ENCODE peak calls at places on chromosomes 4 and X, in five cellular contexts. One of them, this sample, is unnamed.

GRCh38 chr4:137794779-137795178 is 262.5 kb upstream of the PCDH18 start:
- DNase-seq in NCI-H748 treated with DMSO at 0.1 percent for 48 hours: no peak
- DNase-seq in activated CD4-positive, alpha-beta T cell treated with anti-CD3 and anti-CD28 coated beads, Interleukin-2, amount 50 U/mL, for 24 hours: no peak
- DNase-seq in activated B cell treated with CpG ODN at 0.5 μM for 24 hours: no peak
- DNase-seq in anterior cingulate cortex: no peak
- DNase-seq in this sample: no peak

GRCh38 chr4:37422638-37423037 is 178.1 kb downstream of the NWD2 start:
- DNase-seq in NCI-H748 treated with DMSO at 0.1 percent for 48 hours: no peak
- DNase-seq in activated CD4-positive, alpha-beta T cell treated with anti-CD3 and anti-CD28 coated beads, Interleukin-2, amount 50 U/mL, for 24 hours: no peak
- DNase-seq in activated B cell treated with CpG ODN at 0.5 μM for 24 hours: no peak
- DNase-seq in anterior cingulate cortex: no peak
- DNase-seq in this sample: no peak

GRCh38 chr4:2425386-2426068 is 6.8 kb downstream of the CFAP99 start:
- DNase-seq in NCI-H748 treated with DMSO at 0.1 percent for 48 hours: no peak
- DNase-seq in activated CD4-positive, alpha-beta T cell treated with anti-CD3 and anti-CD28 coated beads, Interleukin-2, amount 50 U/mL, for 24 hours: no peak
- DNase-seq in activated B cell treated with CpG ODN at 0.5 μM for 24 hours: no peak
- DNase-seq in anterior cingulate cortex: no peak
- DNase-seq in this sample: no peak

GRCh38 chrX:20112022-20112421 is 4.7 kb downstream of the MAP7D2 start:
- DNase-seq in NCI-H748 treated with DMSO at 0.1 percent for 48 hours: no peak
- DNase-seq in activated CD4-positive, alpha-beta T cell treated with anti-CD3 and anti-CD28 coated beads, Interleukin-2, amount 50 U/mL, for 24 hours: no peak
- DNase-seq in activated B cell treated with CpG ODN at 0.5 μM for 24 hours: no peak
- DNase-seq in anterior cingulate cortex: no peak
- DNase-seq in this sample: no peak

GRCh38 chr4:25914670-25915358 is 794 bp downstream of the SMIM20 start:
- DNase-seq in NCI-H748 treated with DMSO at 0.1 percent for 48 hours: no peak
- DNase-seq in activated CD4-positive, alpha-beta T cell treated with anti-CD3 and anti-CD28 coated beads, Interleukin-2, amount 50 U/mL, for 24 hours: no peak
- DNase-seq in activated B cell treated with CpG ODN at 0.5 μM for 24 hours: no peak
- DNase-seq in anterior cingulate cortex: no peak
- DNase-seq in this sample: no peak

GRCh38 chr4:68864438-68865177 is 48.8 kb downstream of the UGT2B10 start:
- DNase-seq in NCI-H748 treated with DMSO at 0.1 percent for 48 hours: no peak
- DNase-seq in activated CD4-positive, alpha-beta T cell treated with anti-CD3 and anti-CD28 coated beads, Interleukin-2, amount 50 U/mL, for 24 hours: no peak
- DNase-seq in activated B cell treated with CpG ODN at 0.5 μM for 24 hours: no peak
- DNase-seq in anterior cingulate cortex: no peak
- DNase-seq in this sample: no peak

GRCh38 chr4:86043755-86044592 is 315.9 kb downstream of the MAPK10 start:
- DNase-seq in NCI-H748 treated with DMSO at 0.1 percent for 48 hours: peak; percentile 7
- DNase-seq in activated CD4-positive, alpha-beta T cell treated with anti-CD3 and anti-CD28 coated beads, Interleukin-2, amount 50 U/mL, for 24 hours: no peak
- DNase-seq in activated B cell treated with CpG ODN at 0.5 μM for 24 hours: no peak
- DNase-seq in anterior cingulate cortex: no peak
- DNase-seq in this sample: peak; percentile 60

GRCh38 chrX:40108959-40109287 is 11.2 kb upstream of the BCOR start:
- DNase-seq in NCI-H748 treated with DMSO at 0.1 percent for 48 hours: no peak
- DNase-seq in activated CD4-positive, alpha-beta T cell treated with anti-CD3 and anti-CD28 coated beads, Interleukin-2, amount 50 U/mL, for 24 hours: no peak
- DNase-seq in activated B cell treated with CpG ODN at 0.5 μM for 24 hours: peak; percentile 44
- DNase-seq in anterior cingulate cortex: peak; percentile 34
- DNase-seq in this sample: no peak

GRCh38 chrX:333611-334311 is 15.2 kb upstream of the GTPBP6 start:
- DNase-seq in NCI-H748 treated with DMSO at 0.1 percent for 48 hours: no peak
- DNase-seq in activated CD4-positive, alpha-beta T cell treated with anti-CD3 and anti-CD28 coated beads, Interleukin-2, amount 50 U/mL, for 24 hours: no peak
- DNase-seq in activated B cell treated with CpG ODN at 0.5 μM for 24 hours: no peak
- DNase-seq in anterior cingulate cortex: no peak
- DNase-seq in this sample: no peak

GRCh38 chr4:139609647-139610046 is 53.6 kb upstream of the SETD7 start:
- DNase-seq in NCI-H748 treated with DMSO at 0.1 percent for 48 hours: no peak
- DNase-seq in activated CD4-positive, alpha-beta T cell treated with anti-CD3 and anti-CD28 coated beads, Interleukin-2, amount 50 U/mL, for 24 hours: no peak
- DNase-seq in activated B cell treated with CpG ODN at 0.5 μM for 24 hours: no peak
- DNase-seq in anterior cingulate cortex: no peak
- DNase-seq in this sample: no peak

GRCh38 chr4:35252866-35253265 is 991.4 kb downstream of the ARAP2 start:
- DNase-seq in NCI-H748 treated with DMSO at 0.1 percent for 48 hours: no peak
- DNase-seq in activated CD4-positive, alpha-beta T cell treated with anti-CD3 and anti-CD28 coated beads, Interleukin-2, amount 50 U/mL, for 24 hours: no peak
- DNase-seq in activated B cell treated with CpG ODN at 0.5 μM for 24 hours: no peak
- DNase-seq in anterior cingulate cortex: no peak
- DNase-seq in this sample: no peak

GRCh38 chr4:61319156-61319555 is 119.0 kb downstream of the ADGRL3 start:
- DNase-seq in NCI-H748 treated with DMSO at 0.1 percent for 48 hours: no peak
- DNase-seq in activated CD4-positive, alpha-beta T cell treated with anti-CD3 and anti-CD28 coated beads, Interleukin-2, amount 50 U/mL, for 24 hours: no peak
- DNase-seq in activated B cell treated with CpG ODN at 0.5 μM for 24 hours: no peak
- DNase-seq in anterior cingulate cortex: no peak
- DNase-seq in this sample: no peak

GRCh38 chrX:81414630-81415029 is 212.7 kb downstream of the SH3BGRL start:
- DNase-seq in NCI-H748 treated with DMSO at 0.1 percent for 48 hours: no peak
- DNase-seq in activated CD4-positive, alpha-beta T cell treated with anti-CD3 and anti-CD28 coated beads, Interleukin-2, amount 50 U/mL, for 24 hours: no peak
- DNase-seq in activated B cell treated with CpG ODN at 0.5 μM for 24 hours: no peak
- DNase-seq in anterior cingulate cortex: no peak
- DNase-seq in this sample: no peak

GRCh38 chr4:143375326-143376073 is 38.8 kb downstream of the GAB1 start:
- DNase-seq in NCI-H748 treated with DMSO at 0.1 percent for 48 hours: no peak
- DNase-seq in activated CD4-positive, alpha-beta T cell treated with anti-CD3 and anti-CD28 coated beads, Interleukin-2, amount 50 U/mL, for 24 hours: no peak
- DNase-seq in activated B cell treated with CpG ODN at 0.5 μM for 24 hours: no peak
- DNase-seq in anterior cingulate cortex: peak; percentile 61
- DNase-seq in this sample: no peak

GRCh38 chr4:13918110-13918509 is 290.6 kb upstream of the BOD1L1 start:
- DNase-seq in NCI-H748 treated with DMSO at 0.1 percent for 48 hours: no peak
- DNase-seq in activated CD4-positive, alpha-beta T cell treated with anti-CD3 and anti-CD28 coated beads, Interleukin-2, amount 50 U/mL, for 24 hours: no peak
- DNase-seq in activated B cell treated with CpG ODN at 0.5 μM for 24 hours: no peak
- DNase-seq in anterior cingulate cortex: no peak
- DNase-seq in this sample: no peak

GRCh38 chrX:103052625-103053024 is 11.3 kb downstream of the BEX1 start:
- DNase-seq in NCI-H748 treated with DMSO at 0.1 percent for 48 hours: no peak
- DNase-seq in activated CD4-positive, alpha-beta T cell treated with anti-CD3 and anti-CD28 coated beads, Interleukin-2, amount 50 U/mL, for 24 hours: no peak
- DNase-seq in activated B cell treated with CpG ODN at 0.5 μM for 24 hours: no peak
- DNase-seq in anterior cingulate cortex: no peak
- DNase-seq in this sample: no peak

GRCh38 chr4:79107014-79107413 is 167.8 kb upstream of the PAQR3 start:
- DNase-seq in NCI-H748 treated with DMSO at 0.1 percent for 48 hours: no peak
- DNase-seq in activated CD4-positive, alpha-beta T cell treated with anti-CD3 and anti-CD28 coated beads, Interleukin-2, amount 50 U/mL, for 24 hours: no peak
- DNase-seq in activated B cell treated with CpG ODN at 0.5 μM for 24 hours: no peak
- DNase-seq in anterior cingulate cortex: no peak
- DNase-seq in this sample: no peak

GRCh38 chr4:49032440-49033161 is 46.5 kb downstream of the CWH43 start:
- DNase-seq in NCI-H748 treated with DMSO at 0.1 percent for 48 hours: peak; percentile 4
- DNase-seq in activated CD4-positive, alpha-beta T cell treated with anti-CD3 and anti-CD28 coated beads, Interleukin-2, amount 50 U/mL, for 24 hours: no peak
- DNase-seq in activated B cell treated with CpG ODN at 0.5 μM for 24 hours: no peak
- DNase-seq in anterior cingulate cortex: peak; percentile 11
- DNase-seq in this sample: peak; percentile 22

GRCh38 chrX:17859609-17860178 is 1.4 kb downstream of the RAI2 start:
- DNase-seq in NCI-H748 treated with DMSO at 0.1 percent for 48 hours: peak; percentile 37
- DNase-seq in activated CD4-positive, alpha-beta T cell treated with anti-CD3 and anti-CD28 coated beads, Interleukin-2, amount 50 U/mL, for 24 hours: no peak
- DNase-seq in activated B cell treated with CpG ODN at 0.5 μM for 24 hours: no peak
- DNase-seq in anterior cingulate cortex: no peak
- DNase-seq in this sample: peak; percentile 52

GRCh38 chr4:185346975-185347601 is 48.6 kb downstream of the LRP2BP start:
- DNase-seq in NCI-H748 treated with DMSO at 0.1 percent for 48 hours: no peak
- DNase-seq in activated CD4-positive, alpha-beta T cell treated with anti-CD3 and anti-CD28 coated beads, Interleukin-2, amount 50 U/mL, for 24 hours: no peak
- DNase-seq in activated B cell treated with CpG ODN at 0.5 μM for 24 hours: no peak
- DNase-seq in anterior cingulate cortex: no peak
- DNase-seq in this sample: no peak

GRCh38 chr4:190020790-190021717 is 6.0 kb downstream of the FRG2 start:
- DNase-seq in NCI-H748 treated with DMSO at 0.1 percent for 48 hours: no peak
- DNase-seq in activated CD4-positive, alpha-beta T cell treated with anti-CD3 and anti-CD28 coated beads, Interleukin-2, amount 50 U/mL, for 24 hours: no peak
- DNase-seq in activated B cell treated with CpG ODN at 0.5 μM for 24 hours: peak; percentile 15
- DNase-seq in anterior cingulate cortex: no peak
- DNase-seq in this sample: no peak

GRCh38 chrX:72236841-72237240 is 2.0 kb downstream of the ERCC6L start:
- DNase-seq in NCI-H748 treated with DMSO at 0.1 percent for 48 hours: no peak
- DNase-seq in activated CD4-positive, alpha-beta T cell treated with anti-CD3 and anti-CD28 coated beads, Interleukin-2, amount 50 U/mL, for 24 hours: no peak
- DNase-seq in activated B cell treated with CpG ODN at 0.5 μM for 24 hours: no peak
- DNase-seq in anterior cingulate cortex: no peak
- DNase-seq in this sample: no peak

GRCh38 chrX:67543818-67544217 is at the start of gene AR:
- DNase-seq in NCI-H748 treated with DMSO at 0.1 percent for 48 hours: no peak
- DNase-seq in activated CD4-positive, alpha-beta T cell treated with anti-CD3 and anti-CD28 coated beads, Interleukin-2, amount 50 U/mL, for 24 hours: no peak
- DNase-seq in activated B cell treated with CpG ODN at 0.5 μM for 24 hours: no peak
- DNase-seq in anterior cingulate cortex: peak; percentile 1
- DNase-seq in this sample: no peak

GRCh38 chr4:7190668-7191545 is 1.4 kb upstream of the SORCS2 start:
- DNase-seq in NCI-H748 treated with DMSO at 0.1 percent for 48 hours: no peak
- DNase-seq in activated CD4-positive, alpha-beta T cell treated with anti-CD3 and anti-CD28 coated beads, Interleukin-2, amount 50 U/mL, for 24 hours: no peak
- DNase-seq in activated B cell treated with CpG ODN at 0.5 μM for 24 hours: no peak
- DNase-seq in anterior cingulate cortex: no peak
- DNase-seq in this sample: no peak

GRCh38 chr4:86959588-86960500 is 25.0 kb downstream of the AFF1 start:
- DNase-seq in NCI-H748 treated with DMSO at 0.1 percent for 48 hours: no peak
- DNase-seq in activated CD4-positive, alpha-beta T cell treated with anti-CD3 and anti-CD28 coated beads, Interleukin-2, amount 50 U/mL, for 24 hours: no peak
- DNase-seq in activated B cell treated with CpG ODN at 0.5 μM for 24 hours: no peak
- DNase-seq in anterior cingulate cortex: no peak
- DNase-seq in this sample: no peak

GRCh38 chrX:125420809-125421208 is 101.1 kb downstream of the TEX13C start:
- DNase-seq in NCI-H748 treated with DMSO at 0.1 percent for 48 hours: no peak
- DNase-seq in activated CD4-positive, alpha-beta T cell treated with anti-CD3 and anti-CD28 coated beads, Interleukin-2, amount 50 U/mL, for 24 hours: no peak
- DNase-seq in activated B cell treated with CpG ODN at 0.5 μM for 24 hours: no peak
- DNase-seq in anterior cingulate cortex: no peak
- DNase-seq in this sample: no peak

GRCh38 chrX:153953342-153953830 is 8.9 kb upstream of the RENBP start:
- DNase-seq in NCI-H748 treated with DMSO at 0.1 percent for 48 hours: no peak
- DNase-seq in activated CD4-positive, alpha-beta T cell treated with anti-CD3 and anti-CD28 coated beads, Interleukin-2, amount 50 U/mL, for 24 hours: peak; percentile 66
- DNase-seq in activated B cell treated with CpG ODN at 0.5 μM for 24 hours: peak; percentile 68
- DNase-seq in anterior cingulate cortex: peak; percentile 11
- DNase-seq in this sample: peak; percentile 53

GRCh38 chr4:38724507-38724808 is 58.3 kb downstream of the TLR10 start:
- DNase-seq in NCI-H748 treated with DMSO at 0.1 percent for 48 hours: no peak
- DNase-seq in activated CD4-positive, alpha-beta T cell treated with anti-CD3 and anti-CD28 coated beads, Interleukin-2, amount 50 U/mL, for 24 hours: no peak
- DNase-seq in activated B cell treated with CpG ODN at 0.5 μM for 24 hours: no peak
- DNase-seq in anterior cingulate cortex: no peak
- DNase-seq in this sample: no peak

GRCh38 chr4:41142946-41143720 is 71.2 kb downstream of the APBB2 start:
- DNase-seq in NCI-H748 treated with DMSO at 0.1 percent for 48 hours: no peak
- DNase-seq in activated CD4-positive, alpha-beta T cell treated with anti-CD3 and anti-CD28 coated beads, Interleukin-2, amount 50 U/mL, for 24 hours: no peak
- DNase-seq in activated B cell treated with CpG ODN at 0.5 μM for 24 hours: no peak
- DNase-seq in anterior cingulate cortex: no peak
- DNase-seq in this sample: no peak

GRCh38 chr4:139666735-139667266 is 1.2 kb downstream of the MGST2 start:
- DNase-seq in NCI-H748 treated with DMSO at 0.1 percent for 48 hours: peak; percentile 3
- DNase-seq in activated CD4-positive, alpha-beta T cell treated with anti-CD3 and anti-CD28 coated beads, Interleukin-2, amount 50 U/mL, for 24 hours: no peak
- DNase-seq in activated B cell treated with CpG ODN at 0.5 μM for 24 hours: no peak
- DNase-seq in anterior cingulate cortex: no peak
- DNase-seq in this sample: peak; percentile 32

GRCh38 chr4:184282251-184282713 is 64.6 kb upstream of the ENPP6 start:
- DNase-seq in NCI-H748 treated with DMSO at 0.1 percent for 48 hours: no peak
- DNase-seq in activated CD4-positive, alpha-beta T cell treated with anti-CD3 and anti-CD28 coated beads, Interleukin-2, amount 50 U/mL, for 24 hours: peak; percentile 46
- DNase-seq in activated B cell treated with CpG ODN at 0.5 μM for 24 hours: no peak
- DNase-seq in anterior cingulate cortex: no peak
- DNase-seq in this sample: peak; percentile 1

GRCh38 chr4:174154455-174154854 is 129.0 kb downstream of the FBXO8 start:
- DNase-seq in NCI-H748 treated with DMSO at 0.1 percent for 48 hours: peak; percentile 72
- DNase-seq in activated CD4-positive, alpha-beta T cell treated with anti-CD3 and anti-CD28 coated beads, Interleukin-2, amount 50 U/mL, for 24 hours: no peak
- DNase-seq in activated B cell treated with CpG ODN at 0.5 μM for 24 hours: no peak
- DNase-seq in anterior cingulate cortex: no peak
- DNase-seq in this sample: no peak

GRCh38 chr4:88681209-88681608 is 16.4 kb downstream of the NAP1L5 start:
- DNase-seq in NCI-H748 treated with DMSO at 0.1 percent for 48 hours: no peak
- DNase-seq in activated CD4-positive, alpha-beta T cell treated with anti-CD3 and anti-CD28 coated beads, Interleukin-2, amount 50 U/mL, for 24 hours: no peak
- DNase-seq in activated B cell treated with CpG ODN at 0.5 μM for 24 hours: no peak
- DNase-seq in anterior cingulate cortex: no peak
- DNase-seq in this sample: no peak

GRCh38 chr4:186699298-186699697 is 24.4 kb downstream of the FAT1 start:
- DNase-seq in NCI-H748 treated with DMSO at 0.1 percent for 48 hours: no peak
- DNase-seq in activated CD4-positive, alpha-beta T cell treated with anti-CD3 and anti-CD28 coated beads, Interleukin-2, amount 50 U/mL, for 24 hours: no peak
- DNase-seq in activated B cell treated with CpG ODN at 0.5 μM for 24 hours: no peak
- DNase-seq in anterior cingulate cortex: no peak
- DNase-seq in this sample: peak; percentile 87

This sample was measured in NCI-H1105 treated with DMSO at 0.1 percent for 48 hours.